ENCODE peak calls at places on chromosomes 11 and 22, in eight cellular contexts. I, G, L, C, U, Z, R and A are unnamed samples.
A peak's percentile ranks its signal among the peaks of the same experiment; 100 is the strongest.

GRCh38 chr11:67178878-67179277 is 59.8 kb downstream of the KDM2A start:
- DNase-seq in L (peak; percentile 68), C (no peak), I (no peak), U (peak; percentile 30), G (no peak), Z (peak; percentile 40), R (no peak), A (no peak)

GRCh38 chr11:94151903-94152677 is 23.4 kb downstream of the PANX1 start:
- DNase-seq in Z (peak; percentile 91), R (no peak), C (peak; percentile 95), I (no peak), L (peak; percentile 89), U (peak; percentile 69), G (no peak), A (no peak)

GRCh38 chr22:45709866-45710265 is 38.2 kb downstream of the ATXN10 start:
- DNase-seq in U (no peak), C (no peak), I (no peak), R (no peak), L (peak; percentile 79), Z (peak; percentile 81), G (no peak), A (no peak)

GRCh38 chr11:74950374-74950969 is 1.4 kb downstream of the SPCS2 start:
- DNase-seq in G (no peak), L (no peak), U (no peak), C (no peak), I (no peak), Z (no peak), R (no peak), A (no peak)

GRCh38 chr11:96306933-96307747 is 35.9 kb downstream of the MAML2 start:
- DNase-seq in U (peak; percentile 100), I (peak; percentile 79), C (peak; percentile 84), Z (peak; percentile 99), L (peak; percentile 99), G (no peak), R (no peak), A (peak; percentile 94)

GRCh38 chr11:6693342-6694228 is 10.4 kb upstream of the MRPL17 start:
- DNase-seq in G (no peak), U (peak; percentile 93), I (no peak), L (peak; percentile 91), Z (peak; percentile 88), C (no peak), R (no peak), A (no peak)

GRCh38 chr11:65586247-65586630 is 9.4 kb downstream of the KCNK7 start:
- DNase-seq in R (no peak), L (no peak), U (no peak), C (no peak), G (no peak), I (no peak), Z (no peak), A (no peak)

GRCh38 chr11:124070906-124071621 is 29.9 kb upstream of the OR10G7 start:
- DNase-seq in G (peak; percentile 74), L (peak; percentile 60), R (peak; percentile 81), Z (peak; percentile 63), I (peak; percentile 74), C (peak; percentile 50), U (peak; percentile 91), A (no peak)

GRCh38 chr11:118051611-118052461 is 25.0 kb upstream of the TMPRSS4 start:
- DNase-seq in Z (no peak), C (no peak), I (no peak), G (no peak), L (no peak), U (no peak), R (no peak), A (peak; percentile 46)

GRCh38 chr22:27800250-27801131 is 1.1 kb downstream of the MN1 start:
- DNase-seq in C (peak; percentile 50), G (peak; percentile 49), R (no peak), Z (no peak), I (no peak), U (peak; percentile 33), L (peak; percentile 70), A (no peak)

GRCh38 chr11:124586247-124586860 is 16.6 kb downstream of the OR8A1 start:
- DNase-seq in G (peak; percentile 59), L (peak; percentile 32), C (peak; percentile 34), R (peak; percentile 70), U (peak; percentile 80), I (peak; percentile 78), Z (peak; percentile 58), A (no peak)

GRCh38 chr22:47304854-47305253 is 542.4 kb downstream of the TBC1D22A start:
- DNase-seq in Z (no peak), C (no peak), R (no peak), G (no peak), I (no peak), U (no peak), L (no peak), A (peak; percentile 71)

GRCh38 chr11:118054712-118055640 is 21.9 kb upstream of the TMPRSS4 start:
- DNase-seq in Z (no peak), U (no peak), R (peak; percentile 40), C (no peak), G (no peak), I (peak; percentile 11), L (peak; percentile 10), A (no peak)

GRCh38 chr22:39179401-39179827 is 26.9 kb upstream of the CBX7 start:
- DNase-seq in R (no peak), Z (no peak), I (no peak), G (peak; percentile 53), L (no peak), C (no peak), U (no peak), A (peak; percentile 76)

GRCh38 chr22:36606114-36606513 is 77.1 kb upstream of the EIF3D start:
- DNase-seq in R (peak; percentile 65), Z (no peak), I (no peak), U (no peak), G (no peak), C (no peak), L (no peak), A (no peak)

GRCh38 chr11:33379931-33380330 is 122.8 kb downstream of the HIPK3 start:
- DNase-seq in L (no peak), C (no peak), R (no peak), G (no peak), Z (no peak), U (no peak), I (no peak), A (peak; percentile 36)

GRCh38 chr11:113242767-113243397 is 71.5 kb upstream of the TTC12 start:
- DNase-seq in G (no peak), C (no peak), U (peak; percentile 69), R (no peak), L (peak; percentile 70), Z (peak; percentile 22), I (peak; percentile 16), A (no peak)

GRCh38 chr11:102843474-102843873 is at the start of gene MMP3:
- DNase-seq in U (no peak), L (peak; percentile 56), R (no peak), I (no peak), Z (peak; percentile 74), C (no peak), G (no peak), A (no peak)

GRCh38 chr11:2530131-2530854 is 85.5 kb downstream of the KCNQ1 start:
- DNase-seq in I (no peak), C (no peak), R (peak; percentile 58), U (no peak), L (no peak), Z (no peak), G (no peak), A (no peak)

GRCh38 chr11:95931916-95932315 is 8.0 kb upstream of the MTMR2 start:
- DNase-seq in U (no peak), I (no peak), R (no peak), C (no peak), Z (no peak), L (no peak), G (no peak), A (no peak)

GRCh38 chr11:2780850-2781412 is 81.1 kb upstream of the KCNQ1OT1 start:
- DNase-seq in R (peak; percentile 36), C (no peak), U (no peak), G (peak; percentile 5), I (no peak), L (no peak), Z (no peak), A (no peak)

GRCh38 chr11:69453151-69453550 is 28.3 kb upstream of the LINC01488 start:
- DNase-seq in R (no peak), L (no peak), C (no peak), U (no peak), Z (no peak), I (no peak), G (no peak), A (no peak)

GRCh38 chr11:12973529-12974181 is 35.5 kb upstream of the RASSF10 start:
- DNase-seq in R (no peak), G (no peak), Z (no peak), U (peak; percentile 17), C (no peak), I (no peak), L (peak; percentile 27), A (no peak)
- TF ChIP-seq CTCF in R (no peak), G (no peak), Z (no peak), U (no peak), C (no peak), I (no peak), L (no peak), A (no peak)

GRCh38 chr11:77166021-77166420 is 38.0 kb downstream of the MYO7A start:
- DNase-seq in U (no peak), C (no peak), Z (no peak), I (no peak), L (no peak), R (no peak), G (no peak), A (no peak)
- TF ChIP-seq CTCF in U (no peak), C (no peak), Z (no peak), I (no peak), L (no peak), R (no peak), G (no peak), A (no peak)

DNA sequence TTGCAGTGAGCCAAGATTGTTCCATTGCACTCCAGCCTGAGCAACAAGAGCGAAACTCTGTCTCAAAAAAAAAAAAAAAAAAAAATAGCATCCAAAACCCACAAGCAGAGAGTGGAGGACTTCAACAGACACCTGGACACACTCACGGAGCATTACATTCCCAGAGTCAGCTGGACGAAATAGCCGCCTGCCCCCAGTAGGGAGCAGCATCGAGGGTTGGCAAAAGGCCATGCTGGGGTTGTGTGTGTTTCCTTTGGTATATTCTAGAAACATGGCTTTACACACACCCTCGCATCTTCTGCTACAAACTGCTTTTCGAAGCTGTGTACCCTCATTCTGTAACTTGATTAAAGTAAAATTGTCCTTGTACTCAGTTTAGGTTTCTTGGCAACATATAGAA is 5.3 kb downstream of the ADA2 start:
- DNase-seq in U (peak; percentile 55), R (peak; percentile 75), G (peak; percentile 72), I (peak; percentile 23), Z (no peak), L (peak; percentile 7), C (no peak), A (no peak)
- TF ChIP-seq CTCF in U (peak; percentile 46), R (peak; percentile 46), G (peak; percentile 31), I (no peak), Z (peak; percentile 40), L (peak; percentile 49), C (no peak), A (peak; percentile 39)

DNA sequence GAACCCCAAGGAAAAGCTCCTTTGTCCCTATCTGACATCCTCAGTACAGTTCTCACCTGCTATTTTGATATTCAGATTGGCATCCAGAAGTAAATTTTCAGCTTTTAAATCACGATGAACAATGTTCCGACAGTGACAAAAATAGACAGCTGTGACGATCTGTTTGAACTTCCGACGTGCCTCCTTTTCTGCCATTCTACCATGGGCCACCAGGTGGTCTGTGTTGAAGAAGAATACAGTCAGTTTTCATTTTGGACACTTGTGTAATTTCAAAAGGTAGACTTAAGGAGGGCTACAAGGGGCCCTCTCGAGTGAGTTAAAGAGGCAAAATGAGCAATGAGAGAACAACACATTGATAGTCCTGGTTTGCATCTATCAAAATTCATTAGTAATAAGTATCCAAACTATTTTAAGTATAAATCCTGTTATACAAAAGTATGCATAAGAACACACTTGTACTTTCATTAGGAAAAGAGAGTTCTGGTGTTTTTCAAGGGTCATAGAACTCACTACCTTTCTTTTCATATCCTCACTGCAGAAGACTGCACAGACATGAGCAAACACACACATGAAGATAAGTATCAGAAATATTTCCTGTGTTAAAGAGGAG is 89.8 kb upstream of the APOA1 start:
- DNase-seq in G (no peak), Z (no peak), C (no peak), R (no peak), I (no peak), L (no peak), U (no peak), A (no peak)
- TF ChIP-seq CTCF in G (no peak), Z (peak; percentile 72), C (peak; percentile 6), R (peak; percentile 30), I (peak; percentile 28), L (peak; percentile 41), U (peak; percentile 37), A (peak; percentile 39)